ENCODE peak calls at places on chromosomes 3 and 15, in four cellular contexts. E, X, U and H are unnamed samples.

GRCh38 chr3:175258763-175259162 is 399.6 kb downstream of the NAALADL2 start:
- DNase-seq in X (peak), E (peak), U (no peak), H (no peak)

GRCh38 chr3:168049366-168049974 is 46.3 kb downstream of the GOLIM4 start:
- DNase-seq in E (peak), X (peak), U (no peak), H (no peak)

GRCh38 chr15:90232941-90233700 is 620 bp downstream of the CIB1 start:
- DNase-seq in E (peak), U (peak), X (peak), H (peak)

GRCh38 chr3:125154110-125154509 is 58.4 kb downstream of the SLC12A8 start:
- DNase-seq in U (no peak), E (no peak), X (no peak), H (no peak)

GRCh38 chr15:51386029-51386428 is 44.6 kb downstream of the GLDN start:
- DNase-seq in U (no peak), X (no peak), E (no peak), H (no peak)

GRCh38 chr3:54198556-54198955 is 76.2 kb downstream of the CACNA2D3 start:
- DNase-seq in X (no peak), E (no peak), U (no peak), H (no peak)

GRCh38 chr15:51348688-51349087 is 7.2 kb downstream of the GLDN start:
- DNase-seq in X (no peak), E (no peak), U (no peak), H (no peak)

GRCh38 chr15:25981114-25981513 is 118.0 kb upstream of the ATP10A start:
- DNase-seq in U (no peak), X (no peak), E (no peak), H (no peak)

GRCh38 chr15:70088887-70089691 is 8.6 kb downstream of the TLE3 start:
- DNase-seq in U (no peak), E (peak), X (no peak), H (no peak)

GRCh38 chr3:64122476-64122875 is 99.2 kb upstream of the PSMD6 start:
- DNase-seq in X (no peak), U (no peak), E (no peak), H (no peak)

GRCh38 chr3:119304201-119304713 is 10.1 kb downstream of the ARHGAP31 start:
- DNase-seq in X (no peak), U (no peak), E (no peak), H (no peak)

GRCh38 chr3:60079076-60079475 is 1029.3 kb upstream of the CFAP20DC start:
- DNase-seq in X (no peak), E (no peak), U (no peak), H (no peak)

GRCh38 chr3:13532085-13532484 is 16.8 kb upstream of the FBLN2 start:
- DNase-seq in X (no peak), U (no peak), E (no peak), H (no peak)

GRCh38 chr3:184134746-184135148 is 411 bp upstream of the EIF2B5 start:
- DNase-seq in U (no peak), X (no peak), E (no peak), H (no peak)

GRCh38 chr3:49871536-49872157 is 1.9 kb upstream of the CAMKV start:
- DNase-seq in X (no peak), E (no peak), U (no peak), H (no peak)

GRCh38 chr15:65275728-65276126 is 11.0 kb downstream of the PARP16 start:
- DNase-seq in E (peak), X (no peak), U (no peak), H (no peak)

GRCh38 chr3:70249509-70250160 is 62.8 kb downstream of the MDFIC2 start:
- DNase-seq in E (peak), U (no peak), X (no peak), H (no peak)

GRCh38 chr3:170196833-170197232 is 15.3 kb upstream of the PHC3 start:
- DNase-seq in E (no peak), X (no peak), U (no peak), H (no peak)

GRCh38 chr15:48966595-48967301 is 3.0 kb upstream of the SHC4 start:
- DNase-seq in E (peak), X (no peak), U (no peak), H (no peak)

GRCh38 chr3:119891944-119892721 is 110.2 kb downstream of the NR1I2 start:
- DNase-seq in E (peak), U (peak), X (peak), H (peak)

GRCh38 chr3:48478631-48479555 is 25.1 kb downstream of the SHISA5 start:
- DNase-seq in E (no peak), X (no peak), U (no peak), H (no peak)

GRCh38 chr3:963755-964154 is 129.1 kb upstream of the CNTN6 start:
- DNase-seq in E (no peak), X (no peak), U (no peak), H (no peak)